ENCODE peak calls at places on chromosomes 6 and 20, in ten cellular contexts. B, H, T, G, X, S, J, D, P and Q are unnamed samples. For H3K36me3, the result is how much of the 10 kb centered on the place peaks cover.

GRCh38 chr20:15889073-15889923 is 684.0 kb downstream of the KIF16B start:
- DNase-seq in B (no peak), H (no peak), T (no peak), G (no peak), X (no peak), S (no peak), J (no peak), D (no peak), P (no peak), Q (no peak)

GRCh38 chr6:36028088-36028886 is 679 bp downstream of the MAPK14 start:
- DNase-seq in B (peak), H (peak), T (peak), G (peak), X (peak), S (peak), J (no peak), D (peak), P (peak), Q (peak)

GRCh38 chr6:116931456-116931855 is 54.4 kb downstream of the RFX6 start:
- DNase-seq in B (no peak), H (no peak), T (no peak), G (no peak), X (no peak), S (no peak), J (no peak), D (no peak), P (no peak), Q (no peak)

GRCh38 chr20:58504566-58504965 is 10.6 kb downstream of the APCDD1L start:
- DNase-seq in B (no peak), H (no peak), T (no peak), G (peak), X (no peak), S (no peak), J (no peak), D (no peak), P (no peak), Q (no peak)

GRCh38 chr6:169520104-169520503 is 181.7 kb downstream of the WDR27 start:
- DNase-seq in B (no peak), H (no peak), T (no peak), G (no peak), X (no peak), S (no peak), J (no peak), D (no peak), P (no peak), Q (no peak)

GRCh38 chr20:1323830-1324597 is 4.9 kb downstream of the SDCBP2 start:
- DNase-seq in B (no peak), H (peak), T (no peak), G (no peak), X (peak), S (no peak), J (no peak), D (no peak), P (no peak), Q (no peak)

GRCh38 chr6:12381587-12381986 is 91.4 kb downstream of the EDN1 start:
- DNase-seq in B (no peak), H (no peak), T (no peak), G (no peak), X (no peak), S (no peak), J (no peak), D (no peak), P (no peak), Q (no peak)

GRCh38 chr6:106702451-106703110 is 73.2 kb downstream of the QRSL1 start:
- DNase-seq in B (peak), H (no peak), T (no peak), G (peak), X (no peak), S (peak), J (no peak), D (no peak), P (peak), Q (peak)

GRCh38 chr6:150684715-150685459 is 85.2 kb downstream of the PLEKHG1 start:
- DNase-seq in B (no peak), H (peak), T (peak), G (no peak), X (no peak), S (peak), J (no peak), D (no peak), P (peak), Q (no peak)

GRCh38 chr6:64383277-64383676 is 747.7 kb downstream of the PHF3 start:
- DNase-seq in B (no peak), H (no peak), T (no peak), G (no peak), X (no peak), S (no peak), J (no peak), D (no peak), P (no peak), Q (no peak)

GRCh38 chr6:14922706-14923105 is 323.2 kb upstream of the JARID2 start:
- DNase-seq in B (no peak), H (no peak), T (no peak), G (no peak), X (no peak), S (no peak), J (no peak), D (no peak), P (no peak), Q (no peak)

GRCh38 chr20:49568491-49569151 is 684 bp upstream of the PTGIS start:
- DNase-seq in B (no peak), H (no peak), T (no peak), G (peak), X (peak), S (no peak), J (no peak), D (peak), P (no peak), Q (no peak)

GRCh38 chr6:151317206-151317994 is 74.0 kb downstream of the ZBTB2 start:
- DNase-seq in B (no peak), H (no peak), T (no peak), G (no peak), X (no peak), S (no peak), J (no peak), D (no peak), P (no peak), Q (no peak)

GRCh38 chr20:63230800-63231268 is 4.9 kb upstream of the BIRC7 start:
- DNase-seq in B (peak), H (peak), T (no peak), G (peak), X (peak), S (peak), J (no peak), D (peak), P (no peak), Q (peak)

GRCh38 chr6:119742188-119742803 is 392.7 kb upstream of the MAN1A1 start:
- DNase-seq in B (peak), H (peak), T (peak), G (peak), X (no peak), S (peak), J (peak), D (peak), P (peak), Q (peak)

GRCh38 chr6:146361367-146361924 is 182.2 kb upstream of the RAB32 start:
- DNase-seq in B (no peak), H (no peak), T (peak), G (no peak), X (no peak), S (no peak), J (no peak), D (no peak), P (no peak), Q (no peak)

GRCh38 chr6:79672631-79673065 is 41.5 kb downstream of the SH3BGRL2 start:
- DNase-seq in B (peak), H (no peak), T (no peak), G (no peak), X (no peak), S (no peak), J (no peak), D (no peak), P (no peak), Q (no peak)

GRCh38 chr20:46562009-46562372 is 11.5 kb upstream of the OCSTAMP start:
- DNase-seq in B (no peak), H (no peak), T (no peak), G (no peak), X (no peak), S (no peak), J (no peak), D (no peak), P (no peak), Q (no peak)
- H3K27ac ChIP-seq in B (peak), H (peak), T (no peak), G (peak), X (peak), S (peak), J (peak), D (peak), P (no peak), Q (peak)

GRCh38 chr6:17638212-17638611 is 38.1 kb downstream of the FAM8A1 start:
- DNase-seq in B (no peak), H (no peak), T (no peak), G (no peak), X (no peak), S (no peak), J (no peak), D (no peak), P (no peak), Q (no peak)

GRCh38 chr6:17635568-17635967 is 35.5 kb downstream of the FAM8A1 start:
- DNase-seq in B (no peak), H (no peak), T (no peak), G (no peak), X (no peak), S (no peak), J (no peak), D (no peak), P (no peak), Q (no peak)

DNA sequence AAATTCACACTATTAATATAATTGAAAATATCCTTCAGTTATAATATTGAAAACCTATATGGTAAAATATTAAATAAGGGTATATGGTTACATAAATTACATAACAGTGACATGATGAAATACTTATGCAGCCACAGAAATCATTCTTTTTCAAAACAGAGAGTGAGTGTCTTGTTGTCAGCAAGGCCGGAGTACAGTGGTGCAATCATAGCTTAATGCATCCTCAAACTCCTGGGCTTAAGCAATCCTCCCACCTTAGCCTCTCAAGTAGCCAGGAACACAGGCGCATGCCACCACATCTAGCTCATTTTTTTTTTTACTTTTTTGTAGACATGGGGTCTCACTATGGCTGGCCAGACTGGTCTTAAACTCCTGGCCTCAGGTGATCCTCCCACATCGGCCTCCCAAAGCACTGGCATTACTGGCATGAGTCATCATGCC is 40.4 kb downstream of the FAM8A1 start:
- DNase-seq in B (no peak), H (no peak), T (no peak), G (no peak), X (no peak), S (no peak), J (no peak), D (no peak), P (no peak), Q (no peak)
- H3K36me3 ChIP-seq in B (under half), H (under half), T (half or more), G (half or more), X (under half), S (half or more), J (under half), D (under half), P (half or more), Q (under half)

GRCh38 chr20:3811421-3812258 is 8.7 kb upstream of the AP5S1 start:
- DNase-seq in B (peak), H (peak), T (peak), G (peak), X (peak), S (peak), J (peak), D (peak), P (peak), Q (peak)
- TF ChIP-seq POLR2A in B (peak), H (peak), T (peak), G (no peak), X (peak), S (peak), J (peak), D (peak), P (peak), Q (peak)

GRCh38 chr6:144156334-144156733 is 6.0 kb downstream of the STX11 start:
- DNase-seq in B (no peak), H (no peak), T (no peak), G (no peak), X (no peak), S (no peak), J (no peak), D (no peak), P (no peak), Q (no peak)
- H3K27ac ChIP-seq in B (no peak), H (peak), T (no peak), G (no peak), X (no peak), S (peak), J (no peak), D (no peak), P (peak), Q (peak)

GRCh38 chr6:127481628-127482027 is 22.4 kb upstream of the KIAA0408 start:
- DNase-seq in B (no peak), H (peak), T (no peak), G (no peak), X (no peak), S (no peak), J (no peak), D (no peak), P (no peak), Q (no peak)

GRCh38 chr6:127482318-127482717 is 23.1 kb upstream of the KIAA0408 start:
- DNase-seq in B (no peak), H (no peak), T (no peak), G (no peak), X (no peak), S (no peak), J (no peak), D (no peak), P (no peak), Q (no peak)

GRCh38 chr6:127484207-127484858 is 25.1 kb upstream of the KIAA0408 start:
- DNase-seq in B (peak), H (no peak), T (no peak), G (no peak), X (no peak), S (no peak), J (no peak), D (no peak), P (no peak), Q (no peak)

GRCh38 chr6:127483399-127484055 is 24.3 kb upstream of the KIAA0408 start:
- DNase-seq in B (no peak), H (no peak), T (no peak), G (no peak), X (no peak), S (no peak), J (no peak), D (no peak), P (no peak), Q (no peak)

DNA sequence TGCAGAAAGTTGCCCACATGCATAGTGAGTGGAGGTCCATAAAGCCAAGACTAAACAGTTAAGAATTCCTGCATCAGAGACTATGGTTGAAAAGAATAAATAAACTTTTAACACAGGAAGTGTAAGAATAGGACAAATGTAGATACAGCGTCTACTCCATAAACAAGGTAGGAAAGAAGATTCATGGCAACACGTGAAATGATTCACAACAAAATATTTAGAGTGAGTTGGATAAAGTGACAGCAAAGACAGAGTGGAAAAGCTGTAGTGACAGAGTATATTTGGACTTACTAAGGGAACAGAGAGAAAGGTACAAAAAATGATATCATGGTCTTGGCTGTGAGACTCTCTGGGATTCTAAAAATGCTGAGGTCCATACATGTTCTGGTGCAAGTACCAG is 21.9 kb upstream of the KIAA0408 start:
- DNase-seq in B (no peak), H (no peak), T (no peak), G (no peak), X (no peak), S (no peak), J (no peak), D (no peak), P (no peak), Q (no peak)
- H3K36me3 ChIP-seq in B (under half), H (under half), T (under half), G (under half), X (under half), S (under half), J (under half), D (under half), P (under half), Q (under half)

DNA sequence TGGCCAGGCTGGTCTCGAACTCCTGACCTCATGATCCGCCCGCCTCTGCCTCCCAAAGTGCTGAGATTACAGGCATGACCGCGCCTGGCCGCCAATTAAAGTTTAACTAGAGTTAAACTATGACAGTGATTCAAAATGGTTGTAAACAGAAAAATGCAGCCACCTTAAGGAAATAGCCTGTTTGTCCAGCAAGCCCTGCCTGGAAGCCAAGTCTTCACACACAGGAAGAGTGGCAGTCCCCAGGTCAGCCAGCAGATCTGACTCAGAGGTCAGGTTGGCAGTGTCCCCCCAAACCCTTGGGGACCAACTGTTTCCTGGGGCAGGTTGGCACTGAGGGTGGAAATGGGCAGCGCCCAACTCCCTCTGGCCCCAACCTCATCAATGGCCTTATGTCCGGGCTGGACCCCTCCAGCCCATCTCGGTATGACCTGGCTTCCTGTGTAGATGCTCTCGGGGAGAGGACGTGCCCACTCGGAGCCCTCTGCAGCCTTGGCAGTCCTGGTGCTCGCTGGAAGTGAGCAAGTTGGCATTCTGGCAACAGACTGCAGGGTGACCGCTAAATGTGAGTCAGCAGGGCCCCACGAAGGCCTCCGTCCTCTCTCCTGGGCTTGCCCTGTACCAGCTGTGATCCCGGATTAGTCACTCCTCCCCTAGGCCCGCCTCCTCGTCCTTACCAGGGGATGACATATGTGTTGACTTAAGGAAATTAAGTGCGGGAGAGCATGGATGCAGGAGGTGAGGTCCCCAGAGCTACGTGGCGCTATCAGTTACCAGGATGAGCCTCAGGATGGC is 9.7 kb upstream of the HSP90AB1 start:
- DNase-seq in B (peak), H (peak), T (peak), G (peak), X (peak), S (peak), J (peak), D (peak), P (peak), Q (peak)
- TF ChIP-seq POLR2A in B (no peak), H (peak), T (no peak), G (no peak), X (no peak), S (peak), J (peak), D (no peak), P (peak), Q (peak)